ENCODE peak calls at places on chromosomes 5 and 9, in six cellular contexts. T is fibroblast of gingiva, G is D341Med, A is progenitor cell of endocrine pancreas, L is M059J, I is right cardiac atrium. J is an unnamed sample.
A peak's percentile ranks its signal among the peaks of the same experiment; 100 is the strongest.

GRCh38 chr5:11797132-11797531 is 107.1 kb downstream of the CTNND2 start:
- DNase-seq in T (no peak), G (peak; percentile 53), A (no peak), L (peak; percentile 19), I (no peak), J (no peak)

GRCh38 chr5:136014049-136014516 is 14.7 kb upstream of the TGFBI start:
- DNase-seq in T (no peak), G (peak; percentile 44), A (no peak), L (peak; percentile 76), I (no peak), J (peak; percentile 48)

GRCh38 chr5:88279584-88279983 is 10.9 kb upstream of the TMEM161B start:
- DNase-seq in T (no peak), G (no peak), A (no peak), L (peak; percentile 19), I (no peak), J (no peak)

GRCh38 chr5:104355350-104355749 is 792.8 kb upstream of the NUDT12 start:
- DNase-seq in T (no peak), G (no peak), A (no peak), L (no peak), I (no peak), J (no peak)

GRCh38 chr9:27626629-27627564 is 53.6 kb upstream of the C9orf72 start:
- DNase-seq in T (no peak), G (no peak), A (no peak), L (no peak), I (no peak), J (no peak)

GRCh38 chr9:96186601-96187011 is 115.4 kb downstream of the HSD17B3 start:
- DNase-seq in T (no peak), G (no peak), A (peak; percentile 18), L (peak; percentile 46), I (peak; percentile 19), J (no peak)

GRCh38 chr5:150017606-150018005 is 17.1 kb downstream of the HMGXB3 start:
- DNase-seq in T (no peak), G (no peak), A (no peak), L (peak; percentile 45), I (no peak), J (no peak)

GRCh38 chr9:106941901-106942300 is 78.9 kb downstream of the ZNF462 start:
- DNase-seq in T (no peak), G (no peak), A (no peak), L (no peak), I (no peak), J (no peak)

GRCh38 chr9:109087795-109088194 is 32.0 kb downstream of the TMEM245 start:
- DNase-seq in T (no peak), G (no peak), A (no peak), L (no peak), I (no peak), J (no peak)

GRCh38 chr9:92722386-92723298 is 42.0 kb downstream of the BICD2 start:
- DNase-seq in T (no peak), G (peak; percentile 8), A (no peak), L (no peak), I (no peak), J (no peak)

GRCh38 chr5:169803077-169803981 is 166.3 kb downstream of the DOCK2 start:
- DNase-seq in T (peak; percentile 99), G (no peak), A (no peak), L (peak; percentile 44), I (peak; percentile 66), J (peak; percentile 63)

GRCh38 chr9:138058181-138058580 is 180.6 kb downstream of the CACNA1B start:
- DNase-seq in T (no peak), G (no peak), A (no peak), L (no peak), I (no peak), J (no peak)

GRCh38 chr5:32955814-32956213 is 244.7 kb downstream of the NPR3 start:
- DNase-seq in T (no peak), G (no peak), A (no peak), L (no peak), I (no peak), J (no peak)

GRCh38 chr5:59617186-59617771 is 276.2 kb downstream of the PDE4D start:
- DNase-seq in T (no peak), G (no peak), A (no peak), L (no peak), I (no peak), J (no peak)

GRCh38 chr9:120924698-120925534 is 1.7 kb downstream of the TRAF1 start:
- DNase-seq in T (no peak), G (no peak), A (no peak), L (peak; percentile 92), I (no peak), J (no peak)

GRCh38 chr5:6745706-6746217 is 32.5 kb downstream of the TENT4A start:
- DNase-seq in T (peak; percentile 67), G (peak; percentile 50), A (no peak), L (peak; percentile 60), I (no peak), J (no peak)

GRCh38 chr9:83920469-83920941 is 727 bp downstream of the KIF27 start:
- DNase-seq in T (peak; percentile 6), G (no peak), A (no peak), L (peak; percentile 71), I (no peak), J (no peak)

GRCh38 chr5:157348049-157348400 is 82.1 kb downstream of the CYFIP2 start:
- DNase-seq in T (no peak), G (no peak), A (no peak), L (no peak), I (no peak), J (no peak)

GRCh38 chr5:104951829-104952228 is 1389.2 kb upstream of the NUDT12 start:
- DNase-seq in T (no peak), G (no peak), A (no peak), L (no peak), I (no peak), J (no peak)

J was measured in left ventricle myocardium superior.